ENCODE peak calls at places on chromosomes 6 and 20, in seven cellular contexts. One of them, this sample, is unnamed.

GRCh38 chr6:153210083-153210482 is 79.0 kb upstream of the RGS17 start:
- DNase-seq in neuronal stem cell: no peak
- DNase-seq in psoas muscle: no peak
- DNase-seq in A549: no peak
- DNase-seq in SJSA1: no peak
- DNase-seq in heart right ventricle: no peak
- DNase-seq in adrenal gland: no peak
- DNase-seq in this sample: no peak

GRCh38 chr6:7106752-7107577 is 796 bp upstream of the RREB1 start:
- DNase-seq in neuronal stem cell: no peak
- DNase-seq in psoas muscle: peak
- DNase-seq in A549: peak
- DNase-seq in SJSA1: peak
- DNase-seq in heart right ventricle: peak
- DNase-seq in adrenal gland: peak
- DNase-seq in this sample: peak

GRCh38 chr6:71404145-71404966 is 115.7 kb downstream of the OGFRL1 start:
- DNase-seq in neuronal stem cell: no peak
- DNase-seq in psoas muscle: no peak
- DNase-seq in A549: no peak
- DNase-seq in SJSA1: no peak
- DNase-seq in heart right ventricle: no peak
- DNase-seq in adrenal gland: no peak
- DNase-seq in this sample: no peak

GRCh38 chr6:149896491-149896890 is 1.4 kb downstream of the RAET1E start:
- DNase-seq in neuronal stem cell: no peak
- DNase-seq in psoas muscle: no peak
- DNase-seq in A549: no peak
- DNase-seq in SJSA1: no peak
- DNase-seq in heart right ventricle: no peak
- DNase-seq in adrenal gland: no peak
- DNase-seq in this sample: peak

GRCh38 chr6:145442110-145442509 is 293.2 kb downstream of the EPM2A start:
- DNase-seq in neuronal stem cell: no peak
- DNase-seq in psoas muscle: no peak
- DNase-seq in A549: no peak
- DNase-seq in SJSA1: no peak
- DNase-seq in heart right ventricle: no peak
- DNase-seq in adrenal gland: no peak
- DNase-seq in this sample: no peak

GRCh38 chr6:143536866-143537691 is 25.6 kb upstream of the FUCA2 start:
- DNase-seq in neuronal stem cell: peak
- DNase-seq in psoas muscle: peak
- DNase-seq in A549: peak
- DNase-seq in SJSA1: peak
- DNase-seq in heart right ventricle: peak
- DNase-seq in adrenal gland: peak
- DNase-seq in this sample: peak

GRCh38 chr6:162068340-162068739 is 659.2 kb downstream of the PRKN start:
- DNase-seq in neuronal stem cell: no peak
- DNase-seq in psoas muscle: no peak
- DNase-seq in A549: no peak
- DNase-seq in SJSA1: no peak
- DNase-seq in heart right ventricle: no peak
- DNase-seq in adrenal gland: no peak
- DNase-seq in this sample: no peak

GRCh38 chr6:130848945-130849344 is 21.7 kb downstream of the SMLR1 start:
- DNase-seq in neuronal stem cell: no peak
- DNase-seq in psoas muscle: no peak
- DNase-seq in A549: no peak
- DNase-seq in SJSA1: no peak
- DNase-seq in heart right ventricle: no peak
- DNase-seq in adrenal gland: no peak
- DNase-seq in this sample: no peak

GRCh38 chr6:106128981-106129761 is 43.0 kb downstream of the PRDM1 start:
- DNase-seq in neuronal stem cell: no peak
- DNase-seq in psoas muscle: no peak
- DNase-seq in A549: peak
- DNase-seq in SJSA1: no peak
- DNase-seq in heart right ventricle: no peak
- DNase-seq in adrenal gland: no peak
- DNase-seq in this sample: no peak

GRCh38 chr6:23705691-23706090 is 420.3 kb upstream of the NRSN1 start:
- DNase-seq in neuronal stem cell: no peak
- DNase-seq in psoas muscle: no peak
- DNase-seq in A549: no peak
- DNase-seq in SJSA1: no peak
- DNase-seq in heart right ventricle: no peak
- DNase-seq in adrenal gland: no peak
- DNase-seq in this sample: no peak

GRCh38 chr20:47960769-47961525 is 175.7 kb upstream of the SULF2 start:
- DNase-seq in neuronal stem cell: no peak
- DNase-seq in psoas muscle: peak
- DNase-seq in A549: no peak
- DNase-seq in SJSA1: no peak
- DNase-seq in heart right ventricle: no peak
- DNase-seq in adrenal gland: no peak
- DNase-seq in this sample: no peak

GRCh38 chr6:37244430-37245310 is 12.9 kb upstream of the TBC1D22B start:
- DNase-seq in neuronal stem cell: no peak
- DNase-seq in psoas muscle: peak
- DNase-seq in A549: no peak
- DNase-seq in SJSA1: peak
- DNase-seq in heart right ventricle: peak
- DNase-seq in adrenal gland: peak
- DNase-seq in this sample: peak

GRCh38 chr20:61777773-61778484 is 287.8 kb downstream of the TAF4 start:
- DNase-seq in neuronal stem cell: no peak
- DNase-seq in psoas muscle: peak
- DNase-seq in A549: no peak
- DNase-seq in SJSA1: no peak
- DNase-seq in heart right ventricle: no peak
- DNase-seq in adrenal gland: no peak
- DNase-seq in this sample: no peak

GRCh38 chr6:166960609-166960978 is 4.2 kb upstream of the RNASET2 start:
- DNase-seq in neuronal stem cell: no peak
- DNase-seq in psoas muscle: no peak
- DNase-seq in A549: no peak
- DNase-seq in SJSA1: no peak
- DNase-seq in heart right ventricle: no peak
- DNase-seq in adrenal gland: no peak
- DNase-seq in this sample: no peak

GRCh38 chr6:10205120-10205519 is 209.8 kb downstream of the TFAP2A start:
- DNase-seq in neuronal stem cell: no peak
- DNase-seq in psoas muscle: no peak
- DNase-seq in A549: no peak
- DNase-seq in SJSA1: no peak
- DNase-seq in heart right ventricle: no peak
- DNase-seq in adrenal gland: no peak
- DNase-seq in this sample: no peak

GRCh38 chr6:142853244-142854180 is 91.5 kb downstream of the HIVEP2 start:
- DNase-seq in neuronal stem cell: no peak
- DNase-seq in psoas muscle: no peak
- DNase-seq in A549: no peak
- DNase-seq in SJSA1: peak
- DNase-seq in heart right ventricle: no peak
- DNase-seq in adrenal gland: no peak
- DNase-seq in this sample: no peak

GRCh38 chr6:166440729-166441128 is 58.0 kb upstream of the MPC1 start:
- DNase-seq in neuronal stem cell: no peak
- DNase-seq in psoas muscle: no peak
- DNase-seq in A549: no peak
- DNase-seq in SJSA1: no peak
- DNase-seq in heart right ventricle: no peak
- DNase-seq in adrenal gland: no peak
- DNase-seq in this sample: no peak

GRCh38 chr6:31775184-31775583 is 1.9 kb downstream of the VWA7 start:
- DNase-seq in neuronal stem cell: no peak
- DNase-seq in psoas muscle: no peak
- DNase-seq in A549: no peak
- DNase-seq in SJSA1: no peak
- DNase-seq in heart right ventricle: no peak
- DNase-seq in adrenal gland: no peak
- DNase-seq in this sample: no peak

GRCh38 chr6:159170999-159171712 is 2.0 kb downstream of the FNDC1 start:
- DNase-seq in neuronal stem cell: no peak
- DNase-seq in psoas muscle: no peak
- DNase-seq in A549: no peak
- DNase-seq in SJSA1: peak
- DNase-seq in heart right ventricle: peak
- DNase-seq in adrenal gland: no peak
- DNase-seq in this sample: no peak

GRCh38 chr6:162960674-162961457 is 233.1 kb downstream of the PACRG start:
- DNase-seq in neuronal stem cell: no peak
- DNase-seq in psoas muscle: no peak
- DNase-seq in A549: no peak
- DNase-seq in SJSA1: no peak
- DNase-seq in heart right ventricle: no peak
- DNase-seq in adrenal gland: no peak
- DNase-seq in this sample: no peak

GRCh38 chr6:89976141-89977020 is 82.1 kb downstream of the GJA10 start:
- DNase-seq in neuronal stem cell: no peak
- DNase-seq in psoas muscle: no peak
- DNase-seq in A549: no peak
- DNase-seq in SJSA1: no peak
- DNase-seq in heart right ventricle: no peak
- DNase-seq in adrenal gland: no peak
- DNase-seq in this sample: no peak

GRCh38 chr6:111469543-111469942 is 13.5 kb downstream of the REV3L start:
- DNase-seq in neuronal stem cell: no peak
- DNase-seq in psoas muscle: no peak
- DNase-seq in A549: no peak
- DNase-seq in SJSA1: no peak
- DNase-seq in heart right ventricle: no peak
- DNase-seq in adrenal gland: no peak
- DNase-seq in this sample: no peak

GRCh38 chr20:46618316-46619110 is 32.7 kb downstream of the SLC13A3 start:
- DNase-seq in neuronal stem cell: no peak
- DNase-seq in psoas muscle: no peak
- DNase-seq in A549: no peak
- DNase-seq in SJSA1: no peak
- DNase-seq in heart right ventricle: no peak
- DNase-seq in adrenal gland: no peak
- DNase-seq in this sample: no peak

GRCh38 chr6:163965426-163966348 is 551.2 kb downstream of the QKI start:
- DNase-seq in neuronal stem cell: no peak
- DNase-seq in psoas muscle: peak
- DNase-seq in A549: no peak
- DNase-seq in SJSA1: no peak
- DNase-seq in heart right ventricle: peak
- DNase-seq in adrenal gland: peak
- DNase-seq in this sample: no peak

GRCh38 chr6:33886673-33887144 is 82.9 kb upstream of the MLN start:
- DNase-seq in neuronal stem cell: no peak
- DNase-seq in psoas muscle: peak
- DNase-seq in A549: no peak
- DNase-seq in SJSA1: no peak
- DNase-seq in heart right ventricle: peak
- DNase-seq in adrenal gland: no peak
- DNase-seq in this sample: no peak

DNA sequence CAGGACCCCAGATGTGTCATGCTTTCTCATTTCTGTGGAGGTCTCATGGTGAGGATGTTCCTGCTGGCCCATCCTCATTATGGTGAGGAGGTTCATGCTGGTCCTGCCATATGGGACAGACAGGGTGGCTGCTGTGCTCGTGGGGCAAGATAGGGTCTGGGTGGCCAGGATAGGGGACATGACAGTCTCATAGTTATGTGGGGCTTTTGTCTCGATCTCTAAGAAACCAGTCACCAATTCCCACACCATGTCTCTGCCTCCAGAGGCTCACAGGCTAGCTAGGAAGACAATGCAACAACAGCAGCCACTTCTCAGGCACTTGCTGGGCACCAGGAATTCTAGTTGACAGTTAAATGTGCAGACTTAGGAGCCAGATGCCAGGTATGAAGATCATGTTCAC is 4.2 kb upstream of the MAPK13 start:
- DNase-seq in neuronal stem cell: no peak
- DNase-seq in psoas muscle: no peak
- DNase-seq in A549: no peak
- DNase-seq in SJSA1: no peak
- DNase-seq in heart right ventricle: no peak
- DNase-seq in adrenal gland: no peak
- DNase-seq in this sample: no peak
- H3K27ac ChIP-seq in neuronal stem cell: no peak
- H3K27ac ChIP-seq in psoas muscle: no peak
- H3K27ac ChIP-seq in A549: peak
- H3K27ac ChIP-seq in SJSA1: no peak
- H3K27ac ChIP-seq in heart right ventricle: no peak
- H3K27ac ChIP-seq in adrenal gland: peak
- H3K27ac ChIP-seq in this sample: no peak

GRCh38 chr6:21588812-21589811 is 4.4 kb upstream of the SOX4 start:
- DNase-seq in neuronal stem cell: peak
- DNase-seq in psoas muscle: peak
- DNase-seq in A549: peak
- DNase-seq in SJSA1: peak
- DNase-seq in heart right ventricle: peak
- DNase-seq in adrenal gland: peak
- DNase-seq in this sample: peak

GRCh38 chr6:21586760-21587181 is 6.8 kb upstream of the SOX4 start:
- DNase-seq in neuronal stem cell: no peak
- DNase-seq in psoas muscle: no peak
- DNase-seq in A549: no peak
- DNase-seq in SJSA1: no peak
- DNase-seq in heart right ventricle: peak
- DNase-seq in adrenal gland: no peak
- DNase-seq in this sample: no peak

GRCh38 chr6:21587925-21588811 is 5.4 kb upstream of the SOX4 start:
- DNase-seq in neuronal stem cell: peak
- DNase-seq in psoas muscle: peak
- DNase-seq in A549: peak
- DNase-seq in SJSA1: peak
- DNase-seq in heart right ventricle: peak
- DNase-seq in adrenal gland: peak
- DNase-seq in this sample: peak

GRCh38 chr6:21586300-21586699 is 7.3 kb upstream of the SOX4 start:
- DNase-seq in neuronal stem cell: no peak
- DNase-seq in psoas muscle: no peak
- DNase-seq in A549: no peak
- DNase-seq in SJSA1: no peak
- DNase-seq in heart right ventricle: no peak
- DNase-seq in adrenal gland: no peak
- DNase-seq in this sample: no peak

GRCh38 chr6:21587182-21587924 is 6.2 kb upstream of the SOX4 start:
- DNase-seq in neuronal stem cell: no peak
- DNase-seq in psoas muscle: peak
- DNase-seq in A549: peak
- DNase-seq in SJSA1: peak
- DNase-seq in heart right ventricle: peak
- DNase-seq in adrenal gland: peak
- DNase-seq in this sample: peak
- H3K27ac ChIP-seq in neuronal stem cell: peak
- H3K27ac ChIP-seq in psoas muscle: peak
- H3K27ac ChIP-seq in A549: peak
- H3K27ac ChIP-seq in SJSA1: peak
- H3K27ac ChIP-seq in heart right ventricle: peak
- H3K27ac ChIP-seq in adrenal gland: no peak
- H3K27ac ChIP-seq in this sample: peak

GRCh38 chr20:37564388-37565133 is 36.9 kb upstream of the BLCAP start:
- DNase-seq in neuronal stem cell: peak
- DNase-seq in psoas muscle: peak
- DNase-seq in A549: peak
- DNase-seq in SJSA1: peak
- DNase-seq in heart right ventricle: peak
- DNase-seq in adrenal gland: no peak
- DNase-seq in this sample: peak
- H3K27ac ChIP-seq in neuronal stem cell: no peak
- H3K27ac ChIP-seq in psoas muscle: no peak
- H3K27ac ChIP-seq in A549: peak
- H3K27ac ChIP-seq in SJSA1: no peak
- H3K27ac ChIP-seq in heart right ventricle: no peak
- H3K27ac ChIP-seq in adrenal gland: no peak
- H3K27ac ChIP-seq in this sample: no peak

GRCh38 chr20:23150304-23151007 is 64.3 kb upstream of the CD93 start:
- DNase-seq in neuronal stem cell: no peak
- DNase-seq in psoas muscle: peak
- DNase-seq in A549: no peak
- DNase-seq in SJSA1: peak
- DNase-seq in heart right ventricle: no peak
- DNase-seq in adrenal gland: no peak
- DNase-seq in this sample: no peak
- H3K27ac ChIP-seq in neuronal stem cell: no peak
- H3K27ac ChIP-seq in psoas muscle: peak
- H3K27ac ChIP-seq in A549: peak
- H3K27ac ChIP-seq in SJSA1: no peak
- H3K27ac ChIP-seq in heart right ventricle: no peak
- H3K27ac ChIP-seq in adrenal gland: no peak
- H3K27ac ChIP-seq in this sample: no peak